ENCODE peak calls at places on chromosomes 7 and 10, in ten cellular contexts. One of them, this sample, is unnamed.
A peak's percentile ranks its signal among the peaks of the same experiment; 100 is the strongest.

GRCh38 chr10:5477948-5478693 is 21.2 kb downstream of the CALML5 start:
- DNase-seq in neuronal stem cell: no peak
- DNase-seq in SJCRH30: no peak
- DNase-seq in right lobe of liver: no peak
- DNase-seq in tibial artery: no peak
- DNase-seq in Panc1: no peak
- DNase-seq in esophagus muscularis mucosa: no peak
- DNase-seq in GM23338: no peak
- DNase-seq in CD8-positive, alpha-beta memory T cell: no peak
- DNase-seq in tibial nerve: no peak
- DNase-seq in this sample: no peak

GRCh38 chr10:77643795-77644468 is 6.3 kb upstream of the KCNMA1 start:
- DNase-seq in tibial artery: no peak
- DNase-seq in Panc1: no peak
- DNase-seq in neuronal stem cell: no peak
- DNase-seq in SJCRH30: peak; percentile 38
- DNase-seq in right lobe of liver: peak; percentile 38
- DNase-seq in CD8-positive, alpha-beta memory T cell: no peak
- DNase-seq in GM23338: peak; percentile 90
- DNase-seq in esophagus muscularis mucosa: no peak
- DNase-seq in tibial nerve: no peak
- DNase-seq in this sample: no peak

GRCh38 chr7:117269417-117269816 is 53.4 kb downstream of the WNT2 start:
- DNase-seq in GM23338: no peak
- DNase-seq in neuronal stem cell: no peak
- DNase-seq in Panc1: peak; percentile 45
- DNase-seq in right lobe of liver: no peak
- DNase-seq in esophagus muscularis mucosa: no peak
- DNase-seq in CD8-positive, alpha-beta memory T cell: no peak
- DNase-seq in SJCRH30: no peak
- DNase-seq in tibial artery: no peak
- DNase-seq in tibial nerve: no peak
- DNase-seq in this sample: no peak

GRCh38 chr10:85213493-85213892 is 885.1 kb downstream of the CCSER2 start:
- DNase-seq in right lobe of liver: no peak
- DNase-seq in esophagus muscularis mucosa: no peak
- DNase-seq in CD8-positive, alpha-beta memory T cell: no peak
- DNase-seq in tibial nerve: no peak
- DNase-seq in SJCRH30: no peak
- DNase-seq in neuronal stem cell: no peak
- DNase-seq in tibial artery: no peak
- DNase-seq in Panc1: no peak
- DNase-seq in GM23338: no peak
- DNase-seq in this sample: no peak

GRCh38 chr7:5528815-5529442 is 105.3 kb upstream of the TNRC18 start:
- DNase-seq in tibial nerve: no peak
- DNase-seq in SJCRH30: no peak
- DNase-seq in Panc1: no peak
- DNase-seq in neuronal stem cell: no peak
- DNase-seq in CD8-positive, alpha-beta memory T cell: no peak
- DNase-seq in esophagus muscularis mucosa: no peak
- DNase-seq in GM23338: no peak
- DNase-seq in tibial artery: peak; percentile 73
- DNase-seq in right lobe of liver: no peak
- DNase-seq in this sample: peak; percentile 40

GRCh38 chr7:5420108-5420840 is 3.4 kb downstream of the TNRC18 start:
- DNase-seq in neuronal stem cell: no peak
- DNase-seq in Panc1: no peak
- DNase-seq in SJCRH30: no peak
- DNase-seq in GM23338: peak; percentile 65
- DNase-seq in CD8-positive, alpha-beta memory T cell: no peak
- DNase-seq in tibial nerve: no peak
- DNase-seq in tibial artery: peak; percentile 75
- DNase-seq in esophagus muscularis mucosa: no peak
- DNase-seq in right lobe of liver: peak; percentile 54
- DNase-seq in this sample: peak; percentile 90

GRCh38 chr7:77759294-77759889 is 38.8 kb downstream of the TMEM60 start:
- DNase-seq in Panc1: peak; percentile 60
- DNase-seq in tibial artery: no peak
- DNase-seq in GM23338: peak; percentile 84
- DNase-seq in right lobe of liver: no peak
- DNase-seq in SJCRH30: peak; percentile 48
- DNase-seq in tibial nerve: peak; percentile 30
- DNase-seq in esophagus muscularis mucosa: no peak
- DNase-seq in CD8-positive, alpha-beta memory T cell: peak; percentile 53
- DNase-seq in neuronal stem cell: peak; percentile 75
- DNase-seq in this sample: no peak

GRCh38 chr7:142626420-142627035 is 122.7 kb upstream of the PRSS1 start:
- DNase-seq in CD8-positive, alpha-beta memory T cell: peak; percentile 51
- DNase-seq in right lobe of liver: peak; percentile 28
- DNase-seq in tibial nerve: no peak
- DNase-seq in Panc1: peak; percentile 22
- DNase-seq in tibial artery: no peak
- DNase-seq in GM23338: peak; percentile 92
- DNase-seq in SJCRH30: peak; percentile 89
- DNase-seq in esophagus muscularis mucosa: no peak
- DNase-seq in neuronal stem cell: peak; percentile 45
- DNase-seq in this sample: peak; percentile 46

GRCh38 chr7:31858051-31858450 is 171.0 kb downstream of the PPP1R17 start:
- DNase-seq in tibial nerve: no peak
- DNase-seq in neuronal stem cell: no peak
- DNase-seq in SJCRH30: no peak
- DNase-seq in right lobe of liver: no peak
- DNase-seq in Panc1: no peak
- DNase-seq in CD8-positive, alpha-beta memory T cell: no peak
- DNase-seq in esophagus muscularis mucosa: no peak
- DNase-seq in GM23338: no peak
- DNase-seq in tibial artery: no peak
- DNase-seq in this sample: no peak

GRCh38 chr7:118689403-118689802 is 464.9 kb downstream of the ANKRD7 start:
- DNase-seq in tibial artery: no peak
- DNase-seq in GM23338: no peak
- DNase-seq in tibial nerve: no peak
- DNase-seq in neuronal stem cell: no peak
- DNase-seq in CD8-positive, alpha-beta memory T cell: no peak
- DNase-seq in Panc1: no peak
- DNase-seq in esophagus muscularis mucosa: no peak
- DNase-seq in right lobe of liver: no peak
- DNase-seq in SJCRH30: no peak
- DNase-seq in this sample: no peak

GRCh38 chr7:24701232-24701898 is 55.9 kb downstream of the GSDME start:
- DNase-seq in esophagus muscularis mucosa: no peak
- DNase-seq in neuronal stem cell: no peak
- DNase-seq in Panc1: no peak
- DNase-seq in GM23338: no peak
- DNase-seq in CD8-positive, alpha-beta memory T cell: no peak
- DNase-seq in right lobe of liver: no peak
- DNase-seq in tibial artery: no peak
- DNase-seq in tibial nerve: no peak
- DNase-seq in SJCRH30: peak; percentile 88
- DNase-seq in this sample: no peak

GRCh38 chr10:26790596-26790995 is 70.2 kb downstream of the ABI1 start:
- DNase-seq in neuronal stem cell: no peak
- DNase-seq in tibial nerve: no peak
- DNase-seq in Panc1: no peak
- DNase-seq in GM23338: no peak
- DNase-seq in CD8-positive, alpha-beta memory T cell: no peak
- DNase-seq in right lobe of liver: no peak
- DNase-seq in SJCRH30: no peak
- DNase-seq in esophagus muscularis mucosa: no peak
- DNase-seq in tibial artery: no peak
- DNase-seq in this sample: no peak

GRCh38 chr10:104809288-104810090 is 168.4 kb downstream of the SORCS3 start:
- DNase-seq in CD8-positive, alpha-beta memory T cell: no peak
- DNase-seq in esophagus muscularis mucosa: no peak
- DNase-seq in GM23338: peak; percentile 68
- DNase-seq in neuronal stem cell: no peak
- DNase-seq in SJCRH30: peak; percentile 79
- DNase-seq in Panc1: no peak
- DNase-seq in tibial artery: no peak
- DNase-seq in right lobe of liver: no peak
- DNase-seq in tibial nerve: no peak
- DNase-seq in this sample: no peak

GRCh38 chr7:138711007-138711406 is 9.8 kb upstream of the SVOPL start:
- DNase-seq in SJCRH30: no peak
- DNase-seq in esophagus muscularis mucosa: no peak
- DNase-seq in neuronal stem cell: no peak
- DNase-seq in tibial artery: no peak
- DNase-seq in GM23338: no peak
- DNase-seq in Panc1: no peak
- DNase-seq in tibial nerve: no peak
- DNase-seq in right lobe of liver: no peak
- DNase-seq in CD8-positive, alpha-beta memory T cell: no peak
- DNase-seq in this sample: no peak

GRCh38 chr10:132554991-132555647 is 17.5 kb downstream of the INPP5A start:
- DNase-seq in neuronal stem cell: no peak
- DNase-seq in esophagus muscularis mucosa: no peak
- DNase-seq in GM23338: no peak
- DNase-seq in tibial artery: peak; percentile 63
- DNase-seq in right lobe of liver: peak; percentile 61
- DNase-seq in CD8-positive, alpha-beta memory T cell: peak; percentile 21
- DNase-seq in Panc1: no peak
- DNase-seq in tibial nerve: no peak
- DNase-seq in SJCRH30: no peak
- DNase-seq in this sample: peak; percentile 91
- H3K4me3 ChIP-seq in neuronal stem cell: no peak overlapping the region
- H3K4me3 ChIP-seq in esophagus muscularis mucosa: no peak overlapping the region
- H3K4me3 ChIP-seq in GM23338: no peak overlapping the region
- H3K4me3 ChIP-seq in tibial artery: no peak overlapping the region
- H3K4me3 ChIP-seq in right lobe of liver: no peak overlapping the region
- H3K4me3 ChIP-seq in CD8-positive, alpha-beta memory T cell: no peak overlapping the region
- H3K4me3 ChIP-seq in Panc1: no peak overlapping the region
- H3K4me3 ChIP-seq in tibial nerve: no peak overlapping the region
- H3K4me3 ChIP-seq in SJCRH30: no peak overlapping the region
- H3K4me3 ChIP-seq in this sample: no peak overlapping the region

GRCh38 chr10:70162892-70163201 is 7.5 kb downstream of the SAR1A start:
- DNase-seq in tibial artery: no peak
- DNase-seq in Panc1: no peak
- DNase-seq in esophagus muscularis mucosa: no peak
- DNase-seq in CD8-positive, alpha-beta memory T cell: peak; percentile 30
- DNase-seq in right lobe of liver: no peak
- DNase-seq in GM23338: no peak
- DNase-seq in neuronal stem cell: no peak
- DNase-seq in SJCRH30: no peak
- DNase-seq in tibial nerve: no peak
- DNase-seq in this sample: no peak
- H3K4me1 ChIP-seq in tibial artery: peaks cover 3% of the 10 kb centered on the region
- H3K4me1 ChIP-seq in Panc1: peaks cover 14% of the 10 kb centered on the region
- H3K4me1 ChIP-seq in esophagus muscularis mucosa: peaks cover 68% of the 10 kb centered on the region
- H3K4me1 ChIP-seq in CD8-positive, alpha-beta memory T cell: peaks cover 69% of the 10 kb centered on the region
- H3K4me1 ChIP-seq in right lobe of liver: no peaks in the 10 kb centered on the region
- H3K4me1 ChIP-seq in GM23338: peaks cover 9% of the 10 kb centered on the region
- H3K4me1 ChIP-seq in neuronal stem cell: peaks cover 2% of the 10 kb centered on the region
- H3K4me1 ChIP-seq in SJCRH30: peaks cover under 1% of the 10 kb centered on the region
- H3K4me1 ChIP-seq in tibial nerve: peaks cover 24% of the 10 kb centered on the region
- H3K4me1 ChIP-seq in this sample: peaks cover 18% of the 10 kb centered on the region

GRCh38 chr7:16719699-16720098 is 33.9 kb upstream of the TSPAN13 start:
- DNase-seq in Panc1: no peak
- DNase-seq in CD8-positive, alpha-beta memory T cell: no peak
- DNase-seq in SJCRH30: no peak
- DNase-seq in tibial artery: no peak
- DNase-seq in neuronal stem cell: no peak
- DNase-seq in right lobe of liver: no peak
- DNase-seq in GM23338: no peak
- DNase-seq in esophagus muscularis mucosa: no peak
- DNase-seq in tibial nerve: no peak
- DNase-seq in this sample: no peak
- H3K27ac ChIP-seq in Panc1: no peak overlapping the region
- H3K27ac ChIP-seq in CD8-positive, alpha-beta memory T cell: no peak overlapping the region
- H3K27ac ChIP-seq in SJCRH30: no peak overlapping the region
- H3K27ac ChIP-seq in tibial artery: no peak overlapping the region
- H3K27ac ChIP-seq in neuronal stem cell: no peak overlapping the region
- H3K27ac ChIP-seq in right lobe of liver: no peak overlapping the region
- H3K27ac ChIP-seq in GM23338: no peak overlapping the region
- H3K27ac ChIP-seq in esophagus muscularis mucosa: no peak overlapping the region
- H3K27ac ChIP-seq in tibial nerve: no peak overlapping the region
- H3K27ac ChIP-seq in this sample: no peak overlapping the region

DNA sequence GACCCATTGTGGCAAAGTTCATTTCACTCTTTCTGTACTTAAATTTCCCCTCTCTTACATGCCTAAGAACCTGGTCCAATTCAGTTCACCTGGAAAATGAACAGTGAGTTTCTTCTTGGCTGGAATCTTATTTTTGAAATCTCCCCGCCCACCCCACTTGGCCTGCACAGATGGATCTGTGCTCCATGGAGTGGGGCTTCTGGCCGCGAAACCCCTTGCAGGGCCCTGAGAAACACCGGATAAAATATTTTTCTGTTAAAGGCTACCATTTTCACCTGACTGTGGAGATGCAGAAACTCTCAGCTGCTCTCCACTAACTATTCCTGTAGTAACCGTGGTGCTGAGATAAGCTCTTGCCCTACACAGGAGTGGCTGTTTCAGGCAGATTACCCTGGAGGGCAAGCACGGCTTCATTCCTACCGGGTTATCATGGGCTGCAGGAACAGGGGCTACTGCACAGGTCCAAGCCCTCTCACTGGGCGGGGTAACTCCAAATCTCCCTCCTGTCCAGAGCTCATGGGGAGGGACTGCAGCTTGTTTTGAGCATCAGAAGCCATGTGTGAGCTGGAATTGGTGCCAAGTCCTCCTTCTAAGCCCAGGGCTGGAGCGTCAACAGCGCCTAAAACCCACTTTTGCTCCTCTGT is 118.9 kb downstream of the PRPF18 start:
- DNase-seq in right lobe of liver: no peak
- DNase-seq in tibial nerve: no peak
- DNase-seq in Panc1: no peak
- DNase-seq in esophagus muscularis mucosa: no peak
- DNase-seq in GM23338: no peak
- DNase-seq in neuronal stem cell: no peak
- DNase-seq in tibial artery: no peak
- DNase-seq in CD8-positive, alpha-beta memory T cell: no peak
- DNase-seq in SJCRH30: no peak
- DNase-seq in this sample: no peak
- H3K4me3 ChIP-seq in right lobe of liver: peak overlapping the region; percentile 14
- H3K4me3 ChIP-seq in tibial nerve: peak overlapping the region; percentile 47
- H3K4me3 ChIP-seq in Panc1: no peak overlapping the region
- H3K4me3 ChIP-seq in esophagus muscularis mucosa: no peak overlapping the region
- H3K4me3 ChIP-seq in GM23338: peak overlapping the region; percentile 47
- H3K4me3 ChIP-seq in neuronal stem cell: no peak overlapping the region
- H3K4me3 ChIP-seq in tibial artery: no peak overlapping the region
- H3K4me3 ChIP-seq in CD8-positive, alpha-beta memory T cell: no peak overlapping the region
- H3K4me3 ChIP-seq in SJCRH30: no peak overlapping the region
- H3K4me3 ChIP-seq in this sample: peak overlapping the region; percentile 51